ENCODE peak calls at places on chromosomes 6 and 20, in five cellular contexts. R is HCT116, V is OCI-LY7, N is PC-3, D is hepatocyte. Q is an unnamed sample.

GRCh38 chr20:60215786-60216730 is 257.8 kb downstream of the CDH26 start:
- DNase-seq in R (no peak), V (no peak), D (no peak), N (no peak), Q (no peak)

GRCh38 chr20:23753589-23753988 is 2.9 kb upstream of the CST1 start:
- DNase-seq in D (no peak), V (no peak), R (no peak), N (no peak), Q (no peak)

GRCh38 chr6:37783831-37784584 is 35.5 kb upstream of the ZFAND3 start:
- DNase-seq in V (no peak), D (peak; percentile 41), N (no peak), R (no peak), Q (peak; percentile 75)

GRCh38 chr20:60484316-60484715 is 526.1 kb downstream of the CDH26 start:
- DNase-seq in V (no peak), N (no peak), D (no peak), R (no peak), Q (no peak)

GRCh38 chr6:90599151-90599550 is 12.3 kb upstream of the MAP3K7 start:
- DNase-seq in V (no peak), D (no peak), R (no peak), N (no peak), Q (no peak)

GRCh38 chr20:49969946-49970345 is 12.8 kb upstream of the SNAI1 start:
- DNase-seq in D (peak; percentile 47), R (no peak), V (no peak), N (peak; percentile 81), Q (no peak)

GRCh38 chr6:27726620-27727023 is 185.6 kb downstream of the OR2B2 start:
- DNase-seq in N (peak; percentile 63), R (peak; percentile 44), V (no peak), D (no peak), Q (no peak)

GRCh38 chr20:2658414-2659354 is 5.3 kb downstream of the IDH3B start:
- DNase-seq in D (no peak), V (no peak), N (peak; percentile 36), R (no peak), Q (no peak)

GRCh38 chr6:53335224-53335994 is 13.3 kb downstream of the ELOVL5 start:
- DNase-seq in D (no peak), R (no peak), N (no peak), V (peak; percentile 93), Q (no peak)

GRCh38 chr6:128208851-128209580 is 308.2 kb upstream of the THEMIS start:
- DNase-seq in R (no peak), D (no peak), N (peak; percentile 40), V (no peak), Q (peak; percentile 75)

GRCh38 chr6:71393471-71393870 is 104.9 kb downstream of the OGFRL1 start:
- DNase-seq in N (peak; percentile 61), V (no peak), R (no peak), D (no peak), Q (peak; percentile 55)

GRCh38 chr6:23526519-23526918 is 599.5 kb upstream of the NRSN1 start:
- DNase-seq in N (peak; percentile 64), R (no peak), V (no peak), D (no peak), Q (no peak)

GRCh38 chr20:14449323-14449722 is 111.9 kb upstream of the FLRT3 start:
- DNase-seq in R (no peak), V (no peak), D (no peak), N (peak; percentile 91), Q (peak; percentile 43)

GRCh38 chr20:53582574-53583351 is 10.9 kb downstream of the ZNF217 start:
- DNase-seq in R (no peak), V (peak; percentile 37), D (peak; percentile 73), N (peak; percentile 98), Q (peak; percentile 98)

GRCh38 chr6:30917487-30917886 is 3.4 kb downstream of the VARS2 start:
- DNase-seq in D (no peak), N (no peak), R (no peak), V (no peak), Q (no peak)

GRCh38 chr6:133548409-133548808 is 307.3 kb downstream of the EYA4 start:
- DNase-seq in N (no peak), R (no peak), D (peak; percentile 46), V (no peak), Q (peak; percentile 67)

GRCh38 chr6:30876039-30876730 is 8.1 kb upstream of the DDR1 start:
- DNase-seq in R (peak; percentile 56), V (no peak), D (peak; percentile 58), N (peak; percentile 73), Q (peak; percentile 82)

GRCh38 chr20:50727792-50728485 is 3.4 kb upstream of the PARD6B start:
- DNase-seq in N (no peak), R (no peak), V (no peak), D (no peak), Q (no peak)

GRCh38 chr6:38117281-38117680 is 297.8 kb downstream of the ZFAND3 start:
- DNase-seq in D (no peak), R (no peak), N (no peak), V (no peak), Q (peak; percentile 58)

GRCh38 chr6:161598896-161599295 is 325.0 kb upstream of the AGPAT4 start:
- DNase-seq in N (no peak), D (no peak), R (no peak), V (no peak), Q (no peak)

GRCh38 chr6:81304486-81304885 is 448.0 kb downstream of the TENT5A start:
- DNase-seq in N (no peak), D (no peak), V (no peak), R (no peak), Q (peak; percentile 48)

GRCh38 chr20:37095108-37095608 is 639 bp downstream of the RBL1 start:
- DNase-seq in R (no peak), N (no peak), D (peak; percentile 5), V (peak; percentile 82), Q (peak; percentile 39)

GRCh38 chr20:50032955-50033666 is 50.3 kb downstream of the SNAI1 start:
- DNase-seq in N (peak; percentile 38), V (no peak), D (no peak), R (no peak), Q (no peak)

GRCh38 chr6:72952808-72953630 is 272.3 kb downstream of the KHDC1L start:
- DNase-seq in N (peak; percentile 90), V (no peak), D (no peak), R (no peak), Q (peak; percentile 52)

GRCh38 chr6:29564875-29565274 is 5.3 kb upstream of the UBD start:
- DNase-seq in D (no peak), R (no peak), N (no peak), V (no peak), Q (no peak)

GRCh38 chr6:11204987-11205386 is 27.5 kb downstream of the NEDD9 start:
- DNase-seq in D (no peak), N (no peak), V (no peak), R (no peak), Q (no peak)

GRCh38 chr20:11031300-11031699 is 357.5 kb upstream of the JAG1 start:
- DNase-seq in R (no peak), D (no peak), N (no peak), V (no peak), Q (no peak)

GRCh38 chr6:140040391-140040790 is 665.9 kb upstream of the CITED2 start:
- DNase-seq in V (no peak), D (no peak), R (no peak), N (peak; percentile 67), Q (peak; percentile 59)

GRCh38 chr6:135411339-135411738 is 86.2 kb downstream of the AHI1 start:
- DNase-seq in N (peak; percentile 14), V (peak; percentile 16), D (no peak), R (no peak), Q (peak; percentile 17)

GRCh38 chr20:37345339-37346231 is at the start of gene SRC:
- DNase-seq in R (no peak), V (no peak), D (peak; percentile 87), N (peak; percentile 73), Q (peak; percentile 83)

GRCh38 chr6:122109075-122109474 is 290.4 kb upstream of the HSF2 start:
- DNase-seq in N (no peak), R (no peak), V (no peak), D (no peak), Q (no peak)

GRCh38 chr6:104705095-104705707 is 154.5 kb downstream of the HACE1 start:
- DNase-seq in N (peak; percentile 84), D (no peak), R (no peak), V (peak; percentile 52), Q (peak; percentile 57)

GRCh38 chr6:104702126-104702841 is 157.4 kb downstream of the HACE1 start:
- DNase-seq in R (no peak), D (no peak), N (no peak), V (no peak), Q (no peak)

GRCh38 chr6:104710543-104711335 is 149.0 kb downstream of the HACE1 start:
- DNase-seq in D (no peak), R (no peak), N (peak; percentile 38), V (no peak), Q (no peak)

GRCh38 chr6:104704191-104704590 is 155.5 kb downstream of the HACE1 start:
- DNase-seq in N (peak; percentile 16), R (no peak), D (no peak), V (no peak), Q (no peak)

GRCh38 chr6:104705916-104706442 is 153.7 kb downstream of the HACE1 start:
- DNase-seq in D (no peak), N (no peak), V (no peak), R (no peak), Q (no peak)
- H3K4me2 ChIP-seq in D (peak overlapping the region; percentile 10), N (no peak overlapping the region), V (no peak overlapping the region), R (no peak overlapping the region), Q (no peak overlapping the region)

DNA sequence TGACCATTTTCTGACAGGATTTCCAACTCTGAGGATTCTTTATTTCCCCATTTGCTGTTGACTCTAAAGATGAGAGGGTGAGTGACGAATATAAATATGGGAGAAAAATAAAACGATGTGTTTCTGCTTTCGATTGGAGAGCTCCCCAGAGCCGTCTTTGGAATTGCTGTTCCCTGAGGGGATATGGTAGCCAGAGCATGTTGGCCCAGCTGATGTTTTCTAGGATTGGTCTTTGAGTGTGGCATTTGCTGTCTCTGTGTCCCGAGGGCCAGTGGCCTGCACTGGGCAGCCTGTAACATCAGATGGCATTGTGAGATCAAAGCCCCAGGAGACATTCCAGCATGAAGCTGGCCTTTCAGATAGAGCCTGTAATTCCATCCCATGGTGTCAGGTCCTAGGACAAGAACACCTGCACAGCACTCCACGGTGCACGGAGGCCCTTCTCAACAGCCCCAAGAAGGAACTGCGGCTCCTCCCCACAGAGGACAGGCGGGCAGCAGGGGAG is 26.7 kb downstream of the PKIG start:
- DNase-seq in R (no peak), D (no peak), N (no peak), V (no peak), Q (no peak)
- H3K4me3 ChIP-seq in R (no peak overlapping the region), D (no peak overlapping the region), N (no peak overlapping the region), V (no peak overlapping the region), Q (no peak overlapping the region)

GRCh38 chr20:12790856-12791255 is 217.9 kb upstream of the SPTLC3 start:
- DNase-seq in R (no peak), D (no peak), V (no peak), N (no peak), Q (no peak)
- TF ChIP-seq EZH2phosphoT487 in R (no peak), D (no peak), V (no peak), N (no peak), Q (no peak)

GRCh38 chr20:62369508-62370114 is 2.5 kb upstream of the LAMA5 start:
- DNase-seq in D (no peak), N (peak; percentile 51), V (no peak), R (no peak), Q (no peak)

GRCh38 chr20:62370115-62370806 is 3.1 kb upstream of the LAMA5 start:
- DNase-seq in N (peak; percentile 91), R (no peak), V (no peak), D (peak; percentile 48), Q (peak; percentile 65)

GRCh38 chr20:62368303-62368628 is 1.2 kb upstream of the LAMA5 start:
- DNase-seq in N (no peak), R (no peak), V (no peak), D (no peak), Q (no peak)

GRCh38 chr20:62367483-62368302 is 581 bp upstream of the LAMA5 start:
- DNase-seq in D (peak; percentile 72), R (no peak), N (peak; percentile 61), V (peak; percentile 66), Q (no peak)

GRCh38 chr20:62368629-62369507 is 1.8 kb upstream of the LAMA5 start:
- DNase-seq in D (peak; percentile 85), V (no peak), N (peak; percentile 67), R (no peak), Q (peak; percentile 71)
- H3K4me2 ChIP-seq in D (peak overlapping the region; percentile 91), V (peak overlapping the region; percentile 86), N (peak overlapping the region; percentile 83), R (peak overlapping the region; percentile 100), Q (peak overlapping the region; percentile 39)

Q was measured in GM23248.